ENCODE peak calls at places on chromosomes 4 and X, in four cellular contexts. M is psoas muscle, J is transverse colon, G is A549. B is an unnamed sample.

GRCh38 chr4:42750091-42750490 is 93.2 kb upstream of the ATP8A1 start:
- DNase-seq in M (no peak), J (no peak), G (no peak), B (no peak)

GRCh38 chrX:154731203-154731602 is 19.7 kb downstream of the GAB3 start:
- DNase-seq in M (no peak), J (no peak), G (no peak), B (no peak)

GRCh38 chr4:184764601-184765000 is 30.7 kb upstream of the CENPU start:
- DNase-seq in M (no peak), J (no peak), G (no peak), B (no peak)

GRCh38 chr4:169337510-169337909 is 66.8 kb upstream of the SH3RF1 start:
- DNase-seq in M (no peak), J (no peak), G (no peak), B (no peak)

GRCh38 chrX:40473460-40474204 is 107.1 kb upstream of the ATP6AP2 start:
- DNase-seq in M (no peak), J (no peak), G (no peak), B (no peak)

GRCh38 chr4:140149851-140150635 is 3.9 kb downstream of the MAML3 start:
- DNase-seq in M (peak; percentile 67), J (peak; percentile 85), G (peak; percentile 39), B (peak; percentile 16)

GRCh38 chrX:150364347-150365050 is 1.4 kb downstream of the MAMLD1 start:
- DNase-seq in M (peak; percentile 19), J (peak; percentile 21), G (no peak), B (no peak)

GRCh38 chr4:1711055-1711905 is 839 bp downstream of the SLBP start:
- DNase-seq in M (peak; percentile 57), J (peak; percentile 63), G (no peak), B (peak; percentile 68)

GRCh38 chr4:188015025-188015778 is 19.6 kb downstream of the ZFP42 start:
- DNase-seq in M (no peak), J (peak; percentile 45), G (no peak), B (no peak)

GRCh38 chr4:31089815-31090214 is 369.6 kb downstream of the PCDH7 start:
- DNase-seq in M (no peak), J (no peak), G (no peak), B (no peak)

GRCh38 chr4:102734591-102735385 is 26.0 kb downstream of the MANBA start:
- DNase-seq in M (no peak), J (no peak), G (no peak), B (peak; percentile 32)

GRCh38 chr4:76781698-76782595 is 116.0 kb downstream of the SOWAHB start:
- DNase-seq in M (no peak), J (no peak), G (no peak), B (peak; percentile 48)

GRCh38 chr4:67282749-67283148 is 262.6 kb downstream of the CENPC start:
- DNase-seq in M (no peak), J (no peak), G (no peak), B (no peak)

GRCh38 chr4:40918330-40918729 is 168.6 kb downstream of the NSUN7 start:
- DNase-seq in M (peak; percentile 79), J (peak; percentile 40), G (no peak), B (no peak)

GRCh38 chr4:17492876-17493275 is 19.0 kb downstream of the QDPR start:
- DNase-seq in M (no peak), J (no peak), G (no peak), B (no peak)

GRCh38 chr4:74223801-74224200 is 65.9 kb downstream of the MTHFD2L start:
- DNase-seq in M (no peak), J (no peak), G (no peak), B (no peak)

GRCh38 chrX:42151808-42152207 is 228.5 kb upstream of the CASK start:
- DNase-seq in M (no peak), J (no peak), G (no peak), B (no peak)

GRCh38 chr4:120699354-120699753 is 223.2 kb downstream of the PRDM5 start:
- DNase-seq in M (no peak), J (no peak), G (no peak), B (no peak)

GRCh38 chrX:147376601-147377387 is 534.9 kb upstream of the FMR1 start:
- DNase-seq in M (no peak), J (no peak), G (no peak), B (no peak)

GRCh38 chrX:123771449-123772064 is 38.7 kb upstream of the THOC2 start:
- DNase-seq in M (no peak), J (no peak), G (no peak), B (no peak)

GRCh38 chr4:73728091-73728741 is 12.2 kb upstream of the CXCL8 start:
- DNase-seq in M (no peak), J (no peak), G (no peak), B (no peak)

GRCh38 chr4:167779280-167779679 is 313.1 kb upstream of the ANXA10 start:
- DNase-seq in M (no peak), J (no peak), G (no peak), B (no peak)

GRCh38 chrX:130082244-130083106 is 27.8 kb downstream of the ELF4 start:
- DNase-seq in M (peak; percentile 53), J (peak; percentile 39), G (no peak), B (peak; percentile 72)

GRCh38 chrX:11770320-11770719 is 12.3 kb downstream of the MSL3 start:
- DNase-seq in M (no peak), J (peak; percentile 28), G (peak; percentile 49), B (no peak)

GRCh38 chr4:1081689-1082040 is 31.7 kb downstream of the RNF212 start:
- DNase-seq in M (no peak), J (no peak), G (peak; percentile 23), B (no peak)

GRCh38 chr4:81965454-81965853 is 408.3 kb downstream of the HNRNPD start:
- DNase-seq in M (no peak), J (no peak), G (no peak), B (no peak)

GRCh38 chr4:86403575-86403974 is 43.7 kb upstream of the MAPK10 start:
- DNase-seq in M (no peak), J (no peak), G (no peak), B (no peak)

GRCh38 chrX:13432376-13432775 is 112.5 kb upstream of the ATXN3L start:
- DNase-seq in M (no peak), J (no peak), G (no peak), B (no peak)

GRCh38 chr4:89897867-89898266 is 3.2 kb downstream of the MMRN1 start:
- DNase-seq in M (no peak), J (no peak), G (no peak), B (no peak)

GRCh38 chr4:25320374-25321172 is 8.0 kb downstream of the ZCCHC4 start:
- DNase-seq in M (no peak), J (no peak), G (peak; percentile 12), B (no peak)

GRCh38 chr4:161530710-161531109 is 633.1 kb downstream of the FSTL5 start:
- DNase-seq in M (no peak), J (no peak), G (no peak), B (no peak)

GRCh38 chr4:52959545-52959944 is 97.4 kb downstream of the RASL11B start:
- DNase-seq in M (no peak), J (no peak), G (no peak), B (no peak)

GRCh38 chrX:110284159-110284558 is 33.7 kb downstream of the AMMECR1 start:
- DNase-seq in M (no peak), J (no peak), G (peak; percentile 4), B (no peak)

GRCh38 chr4:47528651-47529050 is 43.6 kb downstream of the ATP10D start:
- DNase-seq in M (no peak), J (no peak), G (no peak), B (no peak)

GRCh38 chr4:13547563-13548041 is 3.3 kb upstream of the NKX3-2 start:
- DNase-seq in M (no peak), J (peak; percentile 25), G (no peak), B (no peak)
- H3K4me3 ChIP-seq in M (peak overlapping the region; percentile 52), J (peak overlapping the region; percentile 48), G (peak overlapping the region; percentile 44), B (peak overlapping the region; percentile 55)

GRCh38 chr4:87896020-87896621 is 63.4 kb downstream of the MEPE start:
- DNase-seq in M (no peak), J (no peak), G (peak; percentile 14), B (no peak)

GRCh38 chr4:87904627-87905026 is 70.9 kb upstream of the SPP1 start:
- DNase-seq in M (no peak), J (no peak), G (no peak), B (no peak)

DNA sequence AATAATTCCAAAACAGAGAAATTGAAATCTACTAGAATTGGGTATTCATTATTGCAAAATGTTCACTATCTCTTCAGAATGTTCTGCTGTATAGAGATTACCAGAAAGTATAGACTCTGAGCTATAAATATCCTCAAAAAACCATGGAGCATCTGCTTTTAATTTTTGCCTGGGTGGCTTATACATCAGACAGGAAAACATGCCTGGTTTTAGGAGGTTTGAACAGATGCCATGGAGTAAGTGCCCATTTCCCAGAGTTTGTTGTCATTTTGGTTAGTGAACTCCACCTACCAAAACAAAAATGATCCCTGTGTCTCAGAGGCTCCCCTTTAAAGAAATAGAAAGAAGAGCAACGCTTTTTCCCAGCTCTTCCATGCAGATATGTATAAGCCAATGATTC is 68.7 kb downstream of the MEPE start:
- DNase-seq in M (no peak), J (no peak), G (no peak), B (no peak)
- H3K4me3 ChIP-seq in M (no peak overlapping the region), J (no peak overlapping the region), G (no peak overlapping the region), B (no peak overlapping the region)

GRCh38 chr4:5203309-5203708 is 152.0 kb downstream of the STK32B start:
- DNase-seq in M (no peak), J (no peak), G (no peak), B (no peak)
- H3K4me3 ChIP-seq in M (no peak overlapping the region), J (no peak overlapping the region), G (no peak overlapping the region), B (no peak overlapping the region)

DNA sequence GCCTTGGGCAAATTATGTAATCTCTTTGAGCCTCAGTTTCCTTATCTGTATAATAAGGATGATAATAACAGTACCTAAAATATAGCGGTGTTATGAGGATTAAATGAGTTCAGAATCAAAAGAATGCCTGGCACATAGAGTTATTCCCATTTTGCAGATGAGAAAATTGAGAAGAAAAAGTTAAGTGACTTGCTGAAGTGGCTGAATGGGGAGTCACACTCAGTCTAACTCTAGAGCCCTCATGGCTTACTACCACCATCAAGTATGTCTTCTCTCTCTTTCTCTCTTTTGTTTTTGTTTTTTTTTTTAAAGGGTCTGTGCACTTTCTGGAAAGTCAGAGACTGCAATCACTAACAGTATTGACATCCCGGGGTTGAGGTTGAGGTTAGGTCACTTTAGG is 615 bp downstream of the CACNA1F start:
- DNase-seq in M (no peak), J (no peak), G (no peak), B (no peak)
- H3K4me3 ChIP-seq in M (no peak overlapping the region), J (no peak overlapping the region), G (no peak overlapping the region), B (no peak overlapping the region)

GRCh38 chr4:51931461-51931860 is 88.5 kb downstream of the DCUN1D4 start:
- DNase-seq in M (no peak), J (no peak), G (no peak), B (no peak)

GRCh38 chr4:51932261-51932660 is 87.9 kb downstream of the LRRC66 start:
- DNase-seq in M (no peak), J (no peak), G (no peak), B (no peak)

GRCh38 chr4:51930557-51930956 is 87.6 kb downstream of the DCUN1D4 start:
- DNase-seq in M (no peak), J (no peak), G (no peak), B (no peak)

GRCh38 chr4:51932684-51933083 is 87.5 kb downstream of the LRRC66 start:
- DNase-seq in M (no peak), J (no peak), G (no peak), B (no peak)
- H3K4me3 ChIP-seq in M (no peak overlapping the region), J (no peak overlapping the region), G (no peak overlapping the region), B (no peak overlapping the region)

GRCh38 chr4:8202108-8202507 is 3.0 kb downstream of the SH3TC1 start:
- DNase-seq in M (no peak), J (no peak), G (no peak), B (no peak)
- H3K4me3 ChIP-seq in M (no peak overlapping the region), J (no peak overlapping the region), G (no peak overlapping the region), B (peak overlapping the region; percentile 77)